ENCODE peak calls at places on chromosomes 13 and 19, in eight cellular contexts. A is GM12878, H is K562, T is A549, R is H1, G is endothelial cell of umbilical vein, X is HCT116, P is HepG2. V is an unnamed sample.

GRCh38 chr13:44715287-44716224 is 139.4 kb upstream of the TSC22D1 start:
- DNase-seq in T (no peak), X (no peak), G (no peak), R (no peak), H (no peak), P (no peak), A (no peak), V (no peak)

GRCh38 chr19:41161903-41162302 is 31.1 kb upstream of the CYP2S1 start:
- DNase-seq in T (peak), R (no peak), H (peak), A (no peak), G (no peak), X (peak), P (no peak), V (no peak)

GRCh38 chr13:27794075-27794691 is 1.9 kb downstream of the GSX1 start:
- DNase-seq in P (no peak), G (no peak), T (no peak), X (no peak), A (no peak), H (no peak), R (no peak), V (no peak)

GRCh38 chr19:40594657-40595077 is 6.5 kb upstream of the LTBP4 start:
- DNase-seq in T (peak), A (no peak), G (no peak), H (peak), R (no peak), X (no peak), P (no peak), V (no peak)

GRCh38 chr13:28494861-28495585 is at the start of gene FLT1:
- DNase-seq in T (no peak), R (peak), H (peak), A (no peak), G (peak), P (no peak), X (no peak), V (peak)

GRCh38 chr13:112981361-112981905 is 12.4 kb downstream of the MCF2L start:
- DNase-seq in H (no peak), A (no peak), P (no peak), G (no peak), X (no peak), R (no peak), T (no peak), V (no peak)

GRCh38 chr13:44050450-44051063 is 170.9 kb downstream of the LACC1 start:
- DNase-seq in T (peak), R (no peak), A (no peak), X (peak), P (peak), H (no peak), G (peak), V (peak)

GRCh38 chr19:1434040-1434366 is 4.2 kb upstream of the RPS15 start:
- DNase-seq in A (no peak), R (no peak), T (no peak), H (no peak), G (no peak), P (no peak), X (no peak), V (no peak)

GRCh38 chr19:40702337-40703012 is 12.0 kb upstream of the NUMBL start:
- DNase-seq in H (peak), X (no peak), T (peak), G (no peak), P (peak), R (no peak), A (no peak), V (no peak)

GRCh38 chr19:28341810-28342350 is 871.1 kb downstream of the UQCRFS1 start:
- DNase-seq in R (no peak), A (no peak), H (no peak), G (no peak), P (no peak), T (no peak), X (no peak), V (no peak)

GRCh38 chr19:12840091-12841079 is 2.1 kb downstream of the MAST1 start:
- DNase-seq in G (peak), X (peak), A (no peak), R (peak), T (peak), P (no peak), H (peak), V (peak)

GRCh38 chr19:19459099-19459498 is 53.6 kb downstream of the GATAD2A start:
- DNase-seq in G (no peak), T (no peak), A (no peak), X (no peak), R (no peak), P (no peak), H (no peak), V (no peak)

GRCh38 chr13:39417131-39417530 is 185.9 kb downstream of the LHFPL6 start:
- DNase-seq in T (no peak), A (no peak), R (no peak), H (no peak), X (no peak), G (no peak), P (no peak), V (peak)

GRCh38 chr13:112825071-112825470 is 135.2 kb downstream of the ATP11A start:
- DNase-seq in R (no peak), P (no peak), X (no peak), A (no peak), H (no peak), G (no peak), T (no peak), V (no peak)

GRCh38 chr13:39273953-39274352 is 235.7 kb downstream of the NHLRC3 start:
- DNase-seq in A (no peak), R (no peak), X (no peak), P (no peak), G (peak), T (peak), H (no peak), V (peak)

GRCh38 chr19:18850560-18851375 is 19.0 kb downstream of the UPF1 start:
- DNase-seq in R (no peak), H (no peak), G (peak), T (no peak), X (no peak), P (no peak), A (no peak), V (no peak)

GRCh38 chr13:34695063-34695462 is 247.0 kb upstream of the NBEA start:
- DNase-seq in A (no peak), H (no peak), R (no peak), X (no peak), P (no peak), T (no peak), G (no peak), V (no peak)
- H3K4me3 ChIP-seq in A (no peak), H (no peak), R (no peak), X (no peak), P (no peak), T (no peak), G (no peak), V (no peak)

DNA sequence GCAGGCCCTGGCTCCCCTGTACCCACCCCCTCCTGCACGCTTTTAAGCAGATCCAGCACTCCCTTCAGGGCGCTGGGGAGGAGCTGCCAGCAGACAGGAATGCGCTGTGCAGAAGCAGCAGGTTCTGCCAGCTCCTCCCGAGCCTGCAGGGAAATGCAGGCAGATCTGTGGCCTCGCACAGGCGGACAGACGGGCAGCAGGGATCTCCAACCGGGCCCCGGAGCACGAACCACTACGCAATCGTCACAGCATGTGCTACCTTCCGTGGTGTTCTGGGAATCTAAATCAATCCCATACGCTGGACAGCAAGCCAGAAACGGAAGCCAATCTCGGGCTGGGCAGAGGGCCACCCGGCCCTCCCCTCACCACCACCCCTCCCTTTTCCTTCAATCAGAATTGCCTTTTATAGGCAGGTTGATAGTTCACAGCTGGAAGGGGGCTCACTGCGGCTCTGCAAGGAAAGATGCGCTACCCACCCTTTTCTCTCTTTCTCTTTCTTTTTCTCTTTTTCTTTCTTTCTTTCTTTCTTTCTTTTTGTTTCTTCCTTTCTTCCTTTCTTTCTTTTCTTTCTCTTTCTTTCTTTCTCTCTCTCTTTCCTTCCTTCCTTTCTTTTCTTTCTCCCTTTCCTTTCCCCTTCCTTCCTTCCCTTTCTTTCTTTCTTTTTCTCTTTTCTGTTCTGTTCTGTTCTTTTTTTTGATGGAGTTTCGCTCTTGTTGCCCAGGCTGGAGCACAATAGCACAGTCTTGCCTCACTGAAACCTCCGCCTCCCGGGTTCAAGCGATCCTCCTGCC is 99.9 kb downstream of the GNG7 start:
- DNase-seq in R (no peak), P (no peak), G (peak), A (no peak), T (no peak), H (no peak), X (no peak), V (no peak)
- TF ChIP-seq POLR2A in R (peak), P (no peak), G (no peak), A (no peak), T (no peak), H (no peak), X (no peak), V (no peak)

DNA sequence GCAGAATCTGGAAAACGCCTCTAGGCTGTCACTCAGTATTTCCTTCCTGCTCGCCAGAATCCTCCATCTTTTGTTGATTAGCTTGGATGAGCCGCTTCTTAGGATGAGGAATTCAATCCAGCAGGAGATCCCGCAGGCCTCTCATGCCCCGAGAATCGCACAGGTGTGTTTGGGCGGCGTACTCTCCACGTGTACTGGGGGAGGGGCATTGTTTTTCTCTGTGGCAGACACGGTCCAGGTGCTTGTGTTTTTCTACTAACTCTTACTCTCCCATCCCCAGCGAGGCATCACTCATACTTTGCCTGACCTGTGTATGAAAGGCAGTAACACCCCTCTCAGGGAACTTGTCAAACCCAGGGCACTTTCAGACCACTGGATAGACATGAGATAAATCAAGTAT is 40.1 kb downstream of the ZIC5 start:
- DNase-seq in A (no peak), P (no peak), X (no peak), H (no peak), R (no peak), G (no peak), T (no peak), V (no peak)
- TF ChIP-seq MAX in A (no peak), P (no peak), X (no peak), H (no peak), R (no peak), G (no peak), T (no peak), V (no peak)

DNA sequence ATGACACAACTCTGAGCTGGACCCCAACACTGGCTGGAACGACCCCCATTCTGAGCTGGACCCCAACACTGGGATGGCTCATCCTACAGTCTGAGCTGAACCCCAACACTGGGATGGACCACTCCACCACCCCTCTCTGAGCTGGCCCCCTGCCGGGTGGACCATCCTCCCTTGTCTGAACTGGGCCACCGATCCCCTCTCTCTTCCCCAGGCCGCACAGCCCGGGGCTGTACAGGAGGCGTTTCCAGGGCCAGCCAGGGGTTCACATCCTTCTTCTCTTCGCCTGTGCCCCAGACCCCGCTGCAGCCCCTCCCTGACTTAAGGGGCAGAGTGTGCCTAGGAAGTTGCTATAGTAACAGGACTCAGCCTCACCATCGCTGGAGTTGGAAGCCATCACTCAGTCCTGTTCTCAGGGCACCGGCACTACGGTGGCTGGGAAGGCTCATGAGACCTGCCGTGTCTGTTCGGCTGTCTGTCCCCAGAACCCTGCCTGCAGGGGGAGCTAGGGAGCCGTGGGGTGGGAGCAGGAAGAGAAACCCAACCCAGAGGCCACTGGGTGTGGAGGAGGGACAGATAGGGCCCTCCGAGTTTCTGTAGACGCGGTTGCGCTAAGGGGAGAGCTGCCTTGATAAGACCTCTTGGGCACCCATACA is 3.7 kb downstream of the PRKACA start:
- DNase-seq in H (peak), R (no peak), P (no peak), X (peak), A (no peak), T (peak), G (no peak), V (peak)
- H3K4me3 ChIP-seq in H (peak), R (no peak), P (no peak), X (peak), A (no peak), T (no peak), G (no peak), V (no peak)

GRCh38 chr19:48029431-48029830 is 14.4 kb downstream of the CABP5 start:
- DNase-seq in G (no peak), H (no peak), A (no peak), R (no peak), X (no peak), T (no peak), P (no peak), V (no peak)

GRCh38 chr19:48036765-48037164 is 7.1 kb downstream of the CABP5 start:
- DNase-seq in G (no peak), R (no peak), T (no peak), P (no peak), X (no peak), A (no peak), H (no peak), V (no peak)

GRCh38 chr19:48030073-48030472 is 13.8 kb downstream of the CABP5 start:
- DNase-seq in X (no peak), A (no peak), P (no peak), G (no peak), R (no peak), T (no peak), H (no peak), V (no peak)

GRCh38 chr19:48033604-48034003 is 10.3 kb downstream of the CABP5 start:
- DNase-seq in T (no peak), R (no peak), G (no peak), A (no peak), H (no peak), X (no peak), P (no peak), V (no peak)
- TF ChIP-seq POLR2A in T (no peak), R (no peak), G (no peak), A (no peak), H (no peak), X (no peak), P (no peak), V (no peak)

GRCh38 chr13:101025925-101026324 is 351.3 kb upstream of the TMTC4 start:
- DNase-seq in H (no peak), A (no peak), R (no peak), G (no peak), P (no peak), X (no peak), T (no peak), V (no peak)
- TF ChIP-seq MAX in H (no peak), A (no peak), R (no peak), G (no peak), P (no peak), X (no peak), T (no peak), V (no peak)

GRCh38 chr19:4909897-4910593 is 744 bp downstream of the UHRF1 start:
- DNase-seq in R (peak), A (peak), H (peak), T (peak), X (peak), P (peak), G (peak), V (peak)

GRCh38 chr19:4909172-4909896 is at the start of gene UHRF1:
- DNase-seq in A (no peak), T (peak), R (no peak), G (no peak), P (peak), H (peak), X (no peak), V (peak)

GRCh38 chr19:4908781-4909171 is 525 bp upstream of the UHRF1 start:
- DNase-seq in A (no peak), H (no peak), X (no peak), G (no peak), P (peak), R (no peak), T (no peak), V (no peak)

GRCh38 chr19:4906963-4907362 is 2.3 kb upstream of the UHRF1 start:
- DNase-seq in T (no peak), P (no peak), X (no peak), G (no peak), H (no peak), A (no peak), R (no peak), V (no peak)

GRCh38 chr19:4908311-4908710 is 990 bp upstream of the UHRF1 start:
- DNase-seq in H (no peak), A (no peak), G (no peak), T (no peak), R (no peak), X (no peak), P (peak), V (no peak)
- H3K4me3 ChIP-seq in H (no peak), A (no peak), G (no peak), T (no peak), R (no peak), X (no peak), P (peak), V (no peak)